ENCODE peak calls at places on chromosomes 3 and 15, in five cellular contexts. F is B cell, X is mucosa of descending colon, G is choroid plexus epithelial cell, U is fibroblast of the aortic adventitia. P is an unnamed sample.
A peak's percentile ranks its signal among the peaks of the same experiment; 100 is the strongest.

GRCh38 chr3:133487920-133488540 is 85.5 kb upstream of the CDV3 start:
- DNase-seq in F (peak; percentile 54), U (peak; percentile 61), G (peak; percentile 55), X (no peak), P (peak; percentile 46)

GRCh38 chr3:66836363-66837152 is 161.5 kb upstream of the KBTBD8 start:
- DNase-seq in X (no peak), F (no peak), U (peak; percentile 24), G (peak; percentile 35), P (no peak)

GRCh38 chr3:43171770-43172169 is 65.9 kb upstream of the POMGNT2 start:
- DNase-seq in F (no peak), X (no peak), G (no peak), U (peak; percentile 16), P (no peak)

GRCh38 chr15:32715276-32715675 is 2.5 kb upstream of the GREM1 start:
- DNase-seq in G (peak; percentile 31), F (no peak), X (no peak), U (no peak), P (no peak)

GRCh38 chr3:78255403-78255802 is 1215.5 kb downstream of the ROBO2 start:
- DNase-seq in F (no peak), G (peak; percentile 78), X (no peak), U (peak; percentile 93), P (no peak)

GRCh38 chr3:47780727-47781325 is 867 bp downstream of the SMARCC1 start:
- DNase-seq in U (peak; percentile 34), F (no peak), X (no peak), G (peak; percentile 40), P (peak; percentile 47)

GRCh38 chr3:12165909-12166308 is 7.2 kb upstream of the TIMP4 start:
- DNase-seq in F (no peak), U (no peak), G (no peak), X (no peak), P (no peak)

GRCh38 chr3:12234906-12235305 is 54.0 kb upstream of the PPARG start:
- DNase-seq in U (no peak), F (no peak), X (no peak), G (no peak), P (no peak)

GRCh38 chr15:92831459-92832229 is 68.5 kb upstream of the CHD2 start:
- DNase-seq in G (peak; percentile 99), F (peak; percentile 99), X (peak; percentile 92), U (peak; percentile 94), P (peak; percentile 67)

GRCh38 chr3:176155012-176155411 is 1042.3 kb downstream of the TBL1XR1 start:
- DNase-seq in F (no peak), G (no peak), U (no peak), X (peak; percentile 25), P (no peak)

GRCh38 chr3:127367593-127367992 is 79.7 kb upstream of the PRR20G start:
- DNase-seq in U (no peak), G (no peak), X (no peak), F (no peak), P (no peak)

GRCh38 chr3:38036906-38037305 is 2.1 kb upstream of the DLEC1 start:
- DNase-seq in U (no peak), X (no peak), G (no peak), F (no peak), P (no peak)

GRCh38 chr3:150762662-150763121 is 277 bp downstream of the SIAH2 start:
- DNase-seq in F (no peak), X (no peak), G (no peak), U (no peak), P (no peak)

GRCh38 chr3:54917172-54917571 is 10.7 kb downstream of the LRTM1 start:
- DNase-seq in G (peak; percentile 15), X (no peak), U (peak; percentile 57), F (no peak), P (no peak)

GRCh38 chr3:115766587-115767492 is 143.5 kb downstream of the GAP43 start:
- DNase-seq in U (peak; percentile 83), G (peak; percentile 80), F (no peak), X (no peak), P (no peak)

GRCh38 chr3:18843188-18843587 is 305.1 kb upstream of the KCNH8 start:
- DNase-seq in U (no peak), G (no peak), X (no peak), F (no peak), P (no peak)

GRCh38 chr15:62059108-62059817 is 984 bp downstream of the VPS13C start:
- DNase-seq in X (no peak), U (peak; percentile 16), F (no peak), G (no peak), P (no peak)
- TF ChIP-seq CTCF in X (no peak), U (peak; percentile 48), F (no peak), G (peak; percentile 48), P (no peak)

DNA sequence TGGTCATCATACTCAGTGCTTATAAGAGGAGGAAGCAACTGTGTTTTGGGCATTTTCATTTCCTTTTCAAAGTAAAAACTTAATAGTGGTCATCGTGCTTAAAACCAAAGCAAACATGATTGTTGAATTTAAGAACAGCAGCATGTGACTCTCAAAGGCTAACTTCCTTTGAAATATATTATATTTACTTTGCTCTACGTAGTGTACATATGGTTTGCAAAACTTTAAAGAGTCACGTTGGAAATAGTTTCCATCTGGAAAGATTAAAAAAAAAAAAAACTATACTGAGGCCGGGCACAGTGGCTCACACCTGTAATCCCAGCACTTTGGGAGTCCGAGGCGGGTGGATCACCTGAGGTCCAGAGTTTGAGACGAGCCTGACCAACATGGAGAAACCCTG is 367.9 kb upstream of the BCHE start:
- DNase-seq in X (no peak), U (no peak), G (no peak), F (no peak), P (no peak)
- TF ChIP-seq CTCF in X (no peak), U (no peak), G (no peak), F (no peak), P (no peak)

GRCh38 chr3:44659015-44659414 is 10.5 kb downstream of the ZNF35 start:
- DNase-seq in U (no peak), G (no peak), F (no peak), X (no peak), P (no peak)

GRCh38 chr3:44665173-44665572 is 16.6 kb downstream of the ZNF35 start:
- DNase-seq in G (no peak), F (no peak), X (no peak), U (no peak), P (no peak)

GRCh38 chr3:44659434-44659833 is 10.9 kb downstream of the ZNF35 start:
- DNase-seq in U (no peak), F (no peak), X (no peak), G (no peak), P (no peak)

DNA sequence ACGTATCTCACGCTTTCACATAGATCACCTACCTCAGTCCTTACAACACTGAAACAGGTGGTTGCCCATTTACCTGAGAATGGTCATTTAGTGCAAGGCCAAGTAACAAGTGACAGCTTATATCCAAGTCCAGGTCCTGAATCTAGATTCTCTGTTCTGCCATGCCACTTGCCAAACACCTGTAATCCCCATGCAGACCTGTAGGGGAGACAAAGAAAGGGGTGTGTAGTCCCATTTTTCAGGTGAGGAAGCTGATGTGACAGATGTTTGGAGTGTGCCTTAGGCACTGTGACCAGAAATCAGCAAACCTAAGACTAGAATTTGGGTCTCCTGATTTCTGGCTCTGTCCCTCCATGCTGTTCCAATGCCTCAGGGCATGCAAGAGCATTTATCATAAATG is 12.7 kb downstream of the ZNF35 start:
- DNase-seq in F (no peak), X (no peak), U (no peak), G (no peak), P (no peak)
- TF ChIP-seq CTCF in F (no peak), X (no peak), U (peak; percentile 38), G (peak; percentile 28), P (no peak)

DNA sequence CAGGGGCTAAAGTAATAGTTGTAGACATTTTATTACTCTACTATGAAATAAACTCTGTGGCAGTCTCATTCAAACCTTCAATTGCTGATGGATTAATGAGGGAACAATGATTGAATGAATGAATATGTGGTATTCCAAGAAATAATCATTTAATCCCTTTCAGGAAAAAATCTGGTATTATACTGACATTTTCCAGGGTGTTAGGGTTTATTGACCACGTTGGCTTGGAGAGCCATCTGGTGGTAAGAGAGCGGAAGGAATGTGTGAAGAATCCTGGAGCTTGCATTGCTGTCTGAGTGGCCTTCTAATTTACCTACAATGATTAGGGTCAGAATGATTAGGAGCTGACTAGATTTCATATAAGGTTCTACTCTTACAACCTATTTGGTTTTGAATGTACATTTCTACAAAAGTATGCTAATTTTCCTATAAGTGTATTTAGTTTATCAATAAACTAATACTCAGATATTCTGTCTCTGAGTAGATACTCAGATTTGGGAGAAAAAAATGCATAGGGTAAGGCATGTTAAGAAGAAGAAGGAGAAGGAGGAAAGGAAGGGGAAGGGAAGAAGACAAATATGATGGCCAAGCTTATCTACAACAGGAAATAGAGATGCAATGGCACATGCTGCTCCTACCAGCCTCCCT is 249.9 kb downstream of the ROBO1 start:
- DNase-seq in G (peak; percentile 78), F (no peak), U (peak; percentile 43), X (no peak), P (no peak)
- TF ChIP-seq CTCF in G (peak; percentile 85), F (no peak), U (peak; percentile 69), X (no peak), P (no peak)

DNA sequence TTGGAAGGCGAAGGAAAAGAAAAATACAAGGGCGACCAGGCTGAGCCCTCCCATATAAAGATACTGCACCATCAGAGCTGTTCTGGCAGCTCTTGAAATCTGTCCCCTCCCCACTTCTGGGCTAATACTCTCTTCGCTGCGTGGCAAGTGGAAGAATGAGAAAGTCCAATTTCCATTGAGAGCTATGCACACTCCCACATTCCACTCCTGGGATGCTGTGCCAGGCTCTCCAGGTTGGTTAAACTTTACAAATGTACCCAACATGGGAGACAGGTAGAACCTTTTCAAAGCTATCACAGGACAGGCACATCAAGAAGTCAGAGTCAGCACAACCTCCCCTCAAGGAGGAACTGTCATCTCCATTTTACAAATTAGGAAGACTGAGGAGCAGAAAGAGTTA is 465.0 kb downstream of the SHQ1 start:
- DNase-seq in G (no peak), U (no peak), X (no peak), F (no peak), P (no peak)
- TF ChIP-seq CTCF in G (no peak), U (no peak), X (no peak), F (no peak), P (no peak)

DNA sequence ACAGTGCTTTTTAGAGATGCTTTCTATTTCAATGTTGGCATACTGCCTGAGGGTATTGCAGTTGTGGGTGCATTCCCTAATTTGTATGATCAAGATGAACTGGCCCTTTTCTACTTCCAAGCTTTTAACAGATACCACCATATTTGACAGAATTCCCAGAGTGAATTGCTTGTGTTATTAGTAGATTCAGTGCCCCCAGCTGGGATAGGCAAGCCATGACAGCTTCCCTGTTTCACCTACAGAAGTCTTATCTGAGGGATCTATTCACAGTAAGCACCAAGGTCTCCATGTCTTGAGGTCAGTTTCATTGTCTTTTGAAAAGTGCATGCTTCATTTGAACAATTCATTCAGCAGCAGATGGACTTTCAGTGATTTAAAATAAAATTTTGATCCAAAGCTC is 68.8 kb upstream of the GOLGA6B start:
- DNase-seq in F (no peak), U (peak; percentile 41), X (no peak), G (peak; percentile 73), P (no peak)
- TF ChIP-seq CTCF in F (no peak), U (peak; percentile 40), X (no peak), G (peak; percentile 65), P (no peak)

GRCh38 chr15:73324496-73325170 is 44.1 kb downstream of the HCN4 start:
- DNase-seq in F (peak; percentile 23), U (no peak), X (no peak), G (no peak), P (peak; percentile 27)

GRCh38 chr15:73323374-73323955 is 45.3 kb downstream of the HCN4 start:
- DNase-seq in X (no peak), F (peak; percentile 32), G (no peak), U (no peak), P (no peak)

GRCh38 chr15:73326157-73326556 is 42.6 kb downstream of the HCN4 start:
- DNase-seq in G (no peak), F (peak; percentile 24), U (no peak), X (no peak), P (peak; percentile 35)

GRCh38 chr15:73323956-73324355 is 44.8 kb downstream of the HCN4 start:
- DNase-seq in F (peak; percentile 7), X (no peak), G (no peak), U (no peak), P (no peak)

GRCh38 chr15:73325191-73325980 is 43.4 kb downstream of the HCN4 start:
- DNase-seq in G (no peak), U (no peak), X (no peak), F (peak; percentile 17), P (peak; percentile 21)
- TF ChIP-seq CTCF in G (no peak), U (no peak), X (no peak), F (no peak), P (no peak)